ENCODE peak calls at places on chromosome 1, in four cellular contexts. I, A, Y and U are unnamed samples.

GRCh38 chr1:153791856-153792253 is 16.6 kb downstream of the SLC27A3 start:
- DNase-seq in I (no peak), A (no peak), Y (no peak), U (no peak)

GRCh38 chr1:163046071-163046470 is 23.1 kb upstream of the RGS4 start:
- DNase-seq in I (no peak), A (no peak), Y (no peak), U (no peak)

GRCh38 chr1:45238846-45239245 is 32.4 kb upstream of the ZSWIM5 start:
- DNase-seq in I (no peak), A (no peak), Y (no peak), U (no peak)

GRCh38 chr1:203196371-203196770 is 9.9 kb upstream of the CHI3L1 start:
- DNase-seq in I (peak; percentile 36), A (no peak), Y (no peak), U (no peak)

GRCh38 chr1:116203936-116204335 is 92.7 kb downstream of the MAB21L3 start:
- DNase-seq in I (no peak), A (no peak), Y (no peak), U (no peak)

GRCh38 chr1:235025422-235025984 is 103.1 kb downstream of the TOMM20 start:
- DNase-seq in I (no peak), A (no peak), Y (no peak), U (no peak)

GRCh38 chr1:152461544-152461943 is 47.5 kb upstream of the CRNN start:
- DNase-seq in I (peak; percentile 28), A (peak; percentile 51), Y (no peak), U (peak; percentile 18)

GRCh38 chr1:236888903-236889302 is 93.8 kb downstream of the MTR start:
- DNase-seq in I (no peak), A (no peak), Y (no peak), U (peak; percentile 54)

GRCh38 chr1:188669715-188670114 is 1807.9 kb downstream of the BRINP3 start:
- DNase-seq in I (no peak), A (no peak), Y (no peak), U (no peak)

GRCh38 chr1:5988596-5989285 is 3.5 kb downstream of the NPHP4 start:
- DNase-seq in I (no peak), A (no peak), Y (no peak), U (no peak)

DNA sequence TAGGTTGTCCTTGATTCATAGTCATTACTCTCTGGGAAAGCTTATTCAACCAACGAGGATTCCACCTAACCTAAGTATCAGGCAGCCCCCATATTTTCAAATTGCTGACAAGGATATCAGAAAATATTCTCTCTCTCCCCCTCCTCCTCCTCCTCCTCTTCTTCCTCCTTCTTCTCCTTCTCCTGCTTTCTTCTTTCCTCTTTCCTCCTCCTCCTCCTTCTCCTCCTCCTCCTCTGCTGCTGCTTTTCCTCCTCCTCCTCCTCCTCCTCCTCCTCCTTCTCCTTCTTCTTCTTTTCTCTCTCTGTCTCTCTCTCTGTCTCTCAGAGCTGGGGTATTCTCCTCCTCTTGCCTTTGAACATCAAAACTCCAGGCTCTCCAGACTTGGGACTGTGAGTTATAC is 2.5 kb upstream of the IGSF9 start:
- DNase-seq in I (no peak), A (no peak), Y (no peak), U (no peak)
- H3K27ac ChIP-seq in I (no peak overlapping the region), A (no peak overlapping the region), Y (no peak overlapping the region), U (no peak overlapping the region)

GRCh38 chr1:61139324-61140055 is 57.1 kb downstream of the NFIA start:
- DNase-seq in I (no peak), A (no peak), Y (peak; percentile 28), U (no peak)
- H3K4me1 ChIP-seq in I (peaks cover 8% of the 10 kb centered on the region), A (peaks cover 33% of the 10 kb centered on the region), Y (peaks cover 31% of the 10 kb centered on the region), U (peaks cover 13% of the 10 kb centered on the region)

GRCh38 chr1:31669433-31669785 is 24.7 kb upstream of the PEF1 start:
- DNase-seq in I (no peak), A (no peak), Y (no peak), U (no peak)

GRCh38 chr1:31671556-31672201 is 27.0 kb upstream of the PEF1 start:
- DNase-seq in I (no peak), A (no peak), Y (no peak), U (no peak)

GRCh38 chr1:31669786-31670582 is 25.3 kb upstream of the PEF1 start:
- DNase-seq in I (no peak), A (peak; percentile 86), Y (peak; percentile 76), U (peak; percentile 70)

GRCh38 chr1:31671147-31671546 is 26.5 kb upstream of the PEF1 start:
- DNase-seq in I (no peak), A (no peak), Y (no peak), U (no peak)

GRCh38 chr1:31670583-31670944 is 25.9 kb upstream of the PEF1 start:
- DNase-seq in I (no peak), A (no peak), Y (no peak), U (no peak)
- H3K4me3 ChIP-seq in I (no peak overlapping the region), A (no peak overlapping the region), Y (no peak overlapping the region), U (peak overlapping the region; percentile 10)

DNA sequence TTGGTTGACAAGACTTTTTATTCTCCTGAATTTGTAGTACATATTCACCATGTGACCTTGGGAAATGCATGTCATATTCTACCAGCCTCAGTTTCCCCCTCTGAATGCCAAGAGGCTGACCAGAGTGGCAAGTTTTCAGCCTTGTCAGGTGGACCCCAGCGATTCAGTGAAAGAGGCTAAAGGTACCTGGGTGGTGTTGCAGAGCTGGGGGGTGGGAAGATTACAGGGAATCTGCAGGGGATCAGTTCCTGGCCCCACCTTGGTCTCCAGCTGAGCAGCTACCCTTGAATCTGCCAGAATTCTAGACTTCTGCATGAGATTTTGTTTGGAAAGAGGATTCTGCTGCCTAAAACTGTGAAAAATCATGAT is 27.9 kb upstream of the KCNA2 start:
- DNase-seq in I (no peak), A (no peak), Y (no peak), U (no peak)
- H3K27ac ChIP-seq in I (no peak overlapping the region), A (no peak overlapping the region), Y (no peak overlapping the region), U (no peak overlapping the region)

GRCh38 chr1:167659440-167659839 is 29.4 kb downstream of the RCSD1 start:
- DNase-seq in I (no peak), A (no peak), Y (no peak), U (peak; percentile 27)
- H3K4me1 ChIP-seq in I (peaks cover 20% of the 10 kb centered on the region), A (peaks cover 67% of the 10 kb centered on the region), Y (no peaks in the 10 kb centered on the region), U (no peaks in the 10 kb centered on the region)

GRCh38 chr1:40344597-40344996 is 27.5 kb upstream of the COL9A2 start:
- DNase-seq in I (no peak), A (peak; percentile 37), Y (peak; percentile 49), U (no peak)
- H3K4me3 ChIP-seq in I (no peak overlapping the region), A (no peak overlapping the region), Y (no peak overlapping the region), U (no peak overlapping the region)

DNA sequence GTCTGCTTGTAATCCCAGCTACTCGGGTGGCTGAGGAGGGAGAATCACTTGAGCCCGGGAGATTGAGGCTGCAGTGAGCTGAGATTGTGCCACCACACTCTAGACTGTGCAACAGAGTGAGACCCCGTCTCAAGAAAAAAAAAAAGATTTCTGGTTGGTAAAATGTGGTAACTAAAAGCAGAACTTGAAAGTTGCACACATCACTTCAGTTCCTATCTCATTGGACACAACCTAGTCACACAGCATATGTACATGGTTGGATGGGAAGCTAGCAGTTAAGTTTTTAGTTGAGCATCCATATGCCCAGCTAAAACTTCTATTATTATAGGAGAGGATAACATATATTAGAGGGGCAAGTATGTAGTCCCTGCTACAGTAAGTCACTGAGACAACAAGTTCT is 22.1 kb downstream of the BCAS2 start:
- DNase-seq in I (no peak), A (no peak), Y (no peak), U (no peak)
- H3K27ac ChIP-seq in I (no peak overlapping the region), A (no peak overlapping the region), Y (no peak overlapping the region), U (no peak overlapping the region)

DNA sequence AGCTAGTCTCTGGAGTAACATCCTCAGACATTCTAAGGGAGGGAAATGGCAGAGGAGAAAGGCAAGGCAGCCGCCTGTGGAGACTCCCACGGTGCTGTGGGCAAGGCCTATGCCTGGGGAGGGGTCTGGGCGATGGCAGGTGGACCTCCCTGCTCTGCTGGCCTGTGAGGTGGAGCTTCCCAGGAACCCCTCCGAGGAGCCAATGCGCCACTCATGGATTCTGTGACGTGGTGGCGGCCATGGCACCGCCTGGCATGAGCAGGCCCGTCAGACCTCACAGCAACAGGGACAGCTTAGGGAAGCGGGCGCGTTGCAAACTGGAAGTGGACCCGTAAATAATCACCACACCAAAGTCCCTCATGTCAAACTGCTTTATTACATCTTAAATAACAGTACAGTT is 6.7 kb upstream of the NADK start:
- DNase-seq in I (no peak), A (no peak), Y (no peak), U (no peak)
- H3K4me1 ChIP-seq in I (peaks cover 40% of the 10 kb centered on the region), A (peaks cover 7% of the 10 kb centered on the region), Y (peaks cover 18% of the 10 kb centered on the region), U (peaks cover 15% of the 10 kb centered on the region)